ENCODE peak calls at places on chromosomes 13 and 19, in seven cellular contexts. F, N, K, L, D, V and E are unnamed samples.
A peak's percentile ranks its signal among the peaks of the same experiment; 100 is the strongest.

GRCh38 chr13:59494560-59494970 is 669.2 kb downstream of the DIAPH3 start:
- DNase-seq in V (no peak), N (peak; percentile 30), L (no peak), D (peak; percentile 76), F (no peak), K (no peak), E (no peak)

GRCh38 chr19:8423821-8424223 is 10.7 kb downstream of the MARCHF2 start:
- DNase-seq in K (peak; percentile 87), L (peak; percentile 56), D (peak; percentile 85), V (no peak), F (no peak), N (peak; percentile 94), E (no peak)

GRCh38 chr13:73058741-73059459 is at the start of gene KLF5:
- DNase-seq in F (peak; percentile 91), K (peak; percentile 98), V (peak; percentile 87), D (peak; percentile 77), L (peak; percentile 97), N (peak; percentile 95), E (peak; percentile 90)

GRCh38 chr13:94054159-94054558 is 425.3 kb downstream of the DCT start:
- DNase-seq in L (no peak), V (no peak), F (no peak), N (no peak), D (no peak), K (no peak), E (no peak)

GRCh38 chr13:34654682-34655081 is 287.4 kb upstream of the NBEA start:
- DNase-seq in K (no peak), V (no peak), D (no peak), N (no peak), F (no peak), L (no peak), E (no peak)

GRCh38 chr19:36973844-36974195 is 57.7 kb downstream of the ZNF568 start:
- DNase-seq in V (no peak), F (no peak), L (no peak), N (no peak), K (no peak), D (no peak), E (no peak)

GRCh38 chr19:4717191-4717965 is 6.3 kb downstream of the DPP9 start:
- DNase-seq in V (no peak), N (no peak), K (no peak), D (no peak), F (no peak), L (no peak), E (no peak)

GRCh38 chr19:2529473-2529918 is 53.6 kb downstream of the GADD45B start:
- DNase-seq in D (no peak), F (no peak), L (peak; percentile 88), N (no peak), K (peak; percentile 80), V (no peak), E (no peak)

GRCh38 chr19:1284979-1285736 is 515 bp upstream of the EFNA2 start:
- DNase-seq in L (no peak), N (no peak), V (no peak), K (no peak), F (no peak), D (no peak), E (no peak)

GRCh38 chr13:47036291-47037008 is 139.6 kb upstream of the HTR2A start:
- DNase-seq in F (no peak), L (no peak), N (no peak), D (no peak), V (no peak), K (no peak), E (no peak)

GRCh38 chr13:60990032-60990733 is 425.5 kb downstream of the PCDH20 start:
- DNase-seq in F (no peak), N (no peak), V (no peak), L (peak; percentile 29), D (no peak), K (no peak), E (no peak)

GRCh38 chr13:76884167-76884566 is 2.0 kb downstream of the KCTD12 start:
- DNase-seq in V (no peak), D (no peak), L (no peak), N (peak; percentile 27), F (no peak), K (peak; percentile 53), E (no peak)

GRCh38 chr13:111177081-111177711 is 62.1 kb downstream of the ARHGEF7 start:
- DNase-seq in V (peak; percentile 72), L (peak; percentile 59), F (peak; percentile 32), D (no peak), K (peak; percentile 87), N (peak; percentile 75), E (peak; percentile 71)

GRCh38 chr19:54201980-54202379 is 1.3 kb downstream of the RPS9 start:
- DNase-seq in N (no peak), D (no peak), V (no peak), F (no peak), L (no peak), K (no peak), E (no peak)

GRCh38 chr13:81184556-81185265 is 843.8 kb upstream of the SPRY2 start:
- DNase-seq in L (no peak), N (no peak), V (no peak), K (no peak), D (peak; percentile 1), F (no peak), E (no peak)

GRCh38 chr13:39571502-39572092 is 31.4 kb downstream of the LHFPL6 start:
- DNase-seq in N (peak; percentile 68), V (no peak), D (no peak), F (no peak), K (no peak), L (no peak), E (no peak)

GRCh38 chr19:36436531-36436930 is 18.1 kb upstream of the ZFP82 start:
- DNase-seq in D (no peak), L (no peak), N (no peak), F (no peak), K (no peak), V (no peak), E (no peak)

GRCh38 chr19:23440791-23441190 is 45.5 kb upstream of the ZNF91 start:
- DNase-seq in K (no peak), V (no peak), N (no peak), D (no peak), L (no peak), F (no peak), E (no peak)

GRCh38 chr19:13051581-13052165 is 51.0 kb downstream of the LYL1 start:
- DNase-seq in V (no peak), K (peak; percentile 84), N (peak; percentile 66), D (no peak), F (no peak), L (peak; percentile 80), E (no peak)

GRCh38 chr13:113820813-113821651 is 42.8 kb downstream of the GAS6 start:
- DNase-seq in F (no peak), N (peak; percentile 78), L (no peak), D (peak; percentile 97), K (peak; percentile 63), V (no peak), E (no peak)

GRCh38 chr13:100976993-100977392 is 302.4 kb upstream of the TMTC4 start:
- DNase-seq in V (no peak), F (no peak), N (no peak), L (no peak), D (no peak), K (no peak), E (no peak)

GRCh38 chr19:29836409-29836825 is 24.6 kb downstream of the CCNE1 start:
- DNase-seq in N (no peak), F (no peak), V (no peak), K (no peak), D (no peak), L (no peak), E (no peak)

GRCh38 chr19:53094749-53095575 is 8.3 kb downstream of the ZNF160 start:
- DNase-seq in F (no peak), V (no peak), D (no peak), K (no peak), N (no peak), L (no peak), E (no peak)

GRCh38 chr19:7104783-7105447 is 35.4 kb downstream of the ZNF557 start:
- DNase-seq in L (no peak), F (no peak), N (no peak), D (no peak), V (no peak), K (no peak), E (no peak)

DNA sequence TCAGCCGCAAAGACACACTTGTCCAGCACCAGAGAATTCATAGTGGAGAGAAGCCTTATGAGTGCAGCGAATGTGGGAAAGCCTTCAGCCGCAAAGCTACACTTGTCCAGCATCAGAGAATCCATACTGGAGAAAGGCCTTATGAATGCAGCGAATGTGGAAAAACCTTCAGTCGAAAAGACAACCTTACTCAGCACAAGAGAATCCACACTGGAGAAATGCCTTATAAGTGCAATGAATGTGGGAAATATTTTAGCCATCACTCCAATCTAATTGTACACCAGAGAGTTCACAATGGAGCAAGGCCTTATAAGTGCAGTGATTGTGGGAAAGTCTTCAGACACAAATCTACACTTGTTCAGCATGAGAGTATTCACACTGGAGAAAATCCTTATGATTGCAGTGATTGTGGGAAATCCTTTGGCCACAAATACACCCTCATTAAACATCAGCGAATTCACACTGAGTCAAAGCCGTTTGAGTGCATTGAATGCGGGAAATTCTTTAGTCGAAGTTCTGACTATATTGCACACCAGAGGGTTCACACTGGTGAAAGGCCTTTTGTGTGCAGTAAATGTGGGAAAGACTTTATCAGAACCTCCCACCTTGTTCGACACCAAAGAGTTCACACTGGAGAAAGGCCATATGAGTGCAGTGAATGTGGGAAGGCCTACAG is 6.8 kb downstream of the ZNF134 start:
- DNase-seq in K (no peak), N (no peak), F (no peak), V (no peak), L (no peak), D (no peak), E (no peak)
- H3K9me3 ChIP-seq in K (peaks cover 97% of the 10 kb centered on the region), N (peaks cover 100% of the 10 kb centered on the region), F (peaks cover 96% of the 10 kb centered on the region), V (peaks cover 97% of the 10 kb centered on the region), L (peaks cover 15% of the 10 kb centered on the region), D (peaks cover 86% of the 10 kb centered on the region), E (peaks cover 68% of the 10 kb centered on the region)

DNA sequence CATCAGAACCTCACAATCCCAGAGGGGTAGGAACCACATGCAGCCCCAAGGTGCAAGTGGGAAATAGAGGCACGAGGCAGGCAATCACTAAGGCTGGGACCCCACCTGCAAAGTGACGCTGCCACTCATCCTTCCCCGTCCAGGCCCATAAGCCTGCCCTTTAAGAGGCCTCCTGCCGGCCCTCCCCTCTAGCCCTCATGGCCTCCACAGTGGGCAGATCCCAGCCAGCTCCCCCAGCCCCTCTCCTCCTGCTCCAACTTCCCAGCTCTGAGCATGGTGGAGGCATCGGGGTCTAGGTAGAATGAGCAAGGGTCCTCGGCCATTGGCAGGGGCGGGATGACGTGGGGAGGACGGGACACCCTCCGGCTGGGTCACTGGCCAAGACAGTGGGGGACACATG is 2.7 kb downstream of the ZSCAN18 start:
- DNase-seq in D (no peak), N (no peak), F (no peak), V (no peak), L (no peak), K (no peak), E (no peak)
- H3K9me3 ChIP-seq in D (peaks cover 85% of the 10 kb centered on the region), N (peaks cover 62% of the 10 kb centered on the region), F (peaks cover 49% of the 10 kb centered on the region), V (peaks cover 8% of the 10 kb centered on the region), L (peaks cover 10% of the 10 kb centered on the region), K (peaks cover 39% of the 10 kb centered on the region), E (peaks cover 17% of the 10 kb centered on the region)

GRCh38 chr19:15715642-15716041 is 12.2 kb upstream of the OR10H2 start:
- DNase-seq in K (no peak), L (peak; percentile 61), D (no peak), F (no peak), V (no peak), N (no peak), E (no peak)
- H3K9me3 ChIP-seq in K (no peaks in the 10 kb centered on the region), L (no peaks in the 10 kb centered on the region), D (peaks cover 12% of the 10 kb centered on the region), F (no peaks in the 10 kb centered on the region), V (no peaks in the 10 kb centered on the region), N (peaks cover 11% of the 10 kb centered on the region), E (no peaks in the 10 kb centered on the region)

GRCh38 chr13:32362574-32362973 is 47.3 kb downstream of the BRCA2 start:
- DNase-seq in N (no peak), D (no peak), K (no peak), V (no peak), F (no peak), L (no peak), E (no peak)
- H3K9me3 ChIP-seq in N (peaks cover 10% of the 10 kb centered on the region), D (no peaks in the 10 kb centered on the region), K (no peaks in the 10 kb centered on the region), V (no peaks in the 10 kb centered on the region), F (no peaks in the 10 kb centered on the region), L (no peaks in the 10 kb centered on the region), E (no peaks in the 10 kb centered on the region)